ENCODE peak calls at places on chromosomes 3 and 15, in four cellular contexts. J is tibial artery; B is glutamatergic neuron; L is activated CD4-positive, CD25-positive, alpha-beta regulatory T cell treated with anti-CD3 and anti-CD28 coated beads, Interleukin-2, amount 50 U/mL, for 16 hours. Q is an unnamed sample.

GRCh38 chr3:40079845-40080240 is 229.7 kb upstream of the EIF1B start:
- DNase-seq in J (no peak), B (no peak), L (no peak), Q (no peak)

GRCh38 chr15:25839638-25840156 is 23.4 kb downstream of the ATP10A start:
- DNase-seq in J (no peak), B (no peak), L (no peak), Q (no peak)

GRCh38 chr3:141646760-141647561 is 91.1 kb upstream of the RNF7 start:
- DNase-seq in J (no peak), B (no peak), L (no peak), Q (no peak)

GRCh38 chr3:175065492-175065891 is 206.4 kb downstream of the NAALADL2 start:
- DNase-seq in J (no peak), B (no peak), L (no peak), Q (no peak)

GRCh38 chr3:189049458-189050231 is 122.1 kb upstream of the TPRG1 start:
- DNase-seq in J (no peak), B (no peak), L (no peak), Q (no peak)

GRCh38 chr15:85771781-85772445 is 22.8 kb downstream of the KLHL25 start:
- DNase-seq in J (peak), B (no peak), L (no peak), Q (peak)

GRCh38 chr3:34229871-34230270 is 431.4 kb downstream of the PDCD6IP start:
- DNase-seq in J (no peak), B (peak), L (no peak), Q (no peak)

GRCh38 chr3:24508423-24508839 is 13.8 kb upstream of the THRB start:
- DNase-seq in J (no peak), B (no peak), L (no peak), Q (no peak)

GRCh38 chr3:23665741-23666140 is 140.0 kb upstream of the UBE2E1 start:
- DNase-seq in J (no peak), B (no peak), L (no peak), Q (no peak)

GRCh38 chr3:143190101-143190500 is 70.5 kb downstream of the CHST2 start:
- DNase-seq in J (no peak), B (no peak), L (no peak), Q (no peak)

GRCh38 chr3:57530071-57530608 is 14.0 kb downstream of the DNAH12 start:
- DNase-seq in J (no peak), B (no peak), L (no peak), Q (no peak)

GRCh38 chr15:26102365-26102764 is 239.2 kb upstream of the ATP10A start:
- DNase-seq in J (no peak), B (no peak), L (no peak), Q (no peak)

GRCh38 chr3:21705769-21706168 is 45.2 kb downstream of the ZNF385D start:
- DNase-seq in J (peak), B (no peak), L (no peak), Q (peak)

GRCh38 chr3:54206874-54207273 is 84.5 kb downstream of the CACNA2D3 start:
- DNase-seq in J (no peak), B (no peak), L (no peak), Q (no peak)

GRCh38 chr3:68945231-68945630 is 12.9 kb upstream of the TAFA4 start:
- DNase-seq in J (no peak), B (no peak), L (no peak), Q (no peak)

GRCh38 chr3:71905426-71905825 is 120.5 kb upstream of the PROK2 start:
- DNase-seq in J (no peak), B (no peak), L (no peak), Q (peak)

GRCh38 chr3:13524979-13525669 is 23.8 kb upstream of the FBLN2 start:
- DNase-seq in J (no peak), B (no peak), L (no peak), Q (no peak)

GRCh38 chr3:71153753-71154152 is 429.8 kb downstream of the FOXP1 start:
- DNase-seq in J (no peak), B (no peak), L (no peak), Q (no peak)

GRCh38 chr3:49313902-49314676 is 25.8 kb downstream of the USP4 start:
- DNase-seq in J (no peak), B (no peak), L (no peak), Q (no peak)

GRCh38 chr3:40521254-40521653 is 3.5 kb upstream of the ZNF621 start:
- DNase-seq in J (no peak), B (no peak), L (no peak), Q (no peak)

GRCh38 chr3:9912294-9912935 is 4.5 kb upstream of the IL17RC start:
- DNase-seq in J (no peak), B (no peak), L (no peak), Q (no peak)

GRCh38 chr3:43857361-43858051 is 166.8 kb downstream of the ABHD5 start:
- DNase-seq in J (no peak), B (no peak), L (no peak), Q (no peak)

GRCh38 chr15:38565287-38565670 is 665 bp upstream of the RASGRP1 start:
- DNase-seq in J (no peak), B (no peak), L (no peak), Q (no peak)

GRCh38 chr15:28957606-28958498 is 72.1 kb downstream of the APBA2 start:
- DNase-seq in J (no peak), B (no peak), L (no peak), Q (peak)

GRCh38 chr15:33007295-33007855 is 187.1 kb downstream of the FMN1 start:
- DNase-seq in J (no peak), B (no peak), L (no peak), Q (no peak)

GRCh38 chr3:11776346-11776745 is 70.3 kb downstream of the TAMM41 start:
- DNase-seq in J (no peak), B (no peak), L (no peak), Q (no peak)

GRCh38 chr3:76370749-76371148 is 585.4 kb upstream of the ZNF717 start:
- DNase-seq in J (no peak), B (no peak), L (no peak), Q (no peak)

GRCh38 chr15:56767315-56767714 is 34.0 kb upstream of the ZNF280D start:
- DNase-seq in J (no peak), B (no peak), L (no peak), Q (no peak)

GRCh38 chr3:127424766-127425504 is 137.1 kb upstream of the PRR20G start:
- DNase-seq in J (peak), B (no peak), L (no peak), Q (no peak)

GRCh38 chr3:14319654-14320182 is 82.7 kb upstream of the SLC6A6 start:
- DNase-seq in J (no peak), B (peak), L (no peak), Q (peak)

GRCh38 chr3:188294823-188295487 is 141.0 kb downstream of the LPP start:
- DNase-seq in J (no peak), B (no peak), L (no peak), Q (no peak)

GRCh38 chr3:83895892-83896291 is 1062.9 kb upstream of the CADM2 start:
- DNase-seq in J (no peak), B (no peak), L (no peak), Q (no peak)

GRCh38 chr15:94607176-94607654 is 375.9 kb downstream of the MCTP2 start:
- DNase-seq in J (peak), B (no peak), L (no peak), Q (peak)

GRCh38 chr15:85324202-85324601 is 56.2 kb upstream of the AKAP13 start:
- DNase-seq in J (no peak), B (no peak), L (no peak), Q (no peak)

GRCh38 chr3:169748670-169749069 is 16.2 kb downstream of the TERC start:
- DNase-seq in J (no peak), B (no peak), L (no peak), Q (no peak)

GRCh38 chr15:39040861-39041260 is 476.2 kb upstream of the RASGRP1 start:
- DNase-seq in J (no peak), B (no peak), L (no peak), Q (no peak)

GRCh38 chr3:184156522-184156955 is 1.4 kb downstream of the DVL3 start:
- DNase-seq in J (peak), B (peak), L (no peak), Q (peak)

GRCh38 chr15:45921376-45921775 is 286.5 kb downstream of the SQOR start:
- DNase-seq in J (no peak), B (no peak), L (no peak), Q (no peak)

Q was measured in aorta.